ENCODE peak calls at places on chromosomes 12 and 14, in four cellular contexts. L is HT-29; W is fibroblast of lung; S is stimulated activated CD8-positive, alpha-beta memory T cell treated with anti-CD3 and anti-CD28 coated beads, Interleukin-2, amount 100 ng/mL, for 48 hours. C is an unnamed sample.

GRCh38 chr14:70254476-70254961 is 65.8 kb upstream of the SLC8A3 start:
- DNase-seq in L (peak), W (peak), S (no peak), C (no peak)

GRCh38 chr12:128056299-128056885 is 210.6 kb upstream of the TMEM132C start:
- DNase-seq in L (no peak), W (no peak), S (no peak), C (no peak)

GRCh38 chr14:68703093-68703492 is 89.8 kb downstream of the ZFP36L1 start:
- DNase-seq in L (no peak), W (peak), S (no peak), C (no peak)

GRCh38 chr14:75457648-75458165 is 29.9 kb downstream of the JDP2 start:
- DNase-seq in L (no peak), W (no peak), S (no peak), C (no peak)

GRCh38 chr14:73026243-73026844 is 562 bp downstream of the ZFYVE1 start:
- DNase-seq in L (no peak), W (no peak), S (no peak), C (no peak)

GRCh38 chr12:65584041-65584440 is 240.2 kb upstream of the HMGA2 start:
- DNase-seq in L (no peak), W (no peak), S (no peak), C (no peak)

GRCh38 chr12:32419520-32419960 is 20.2 kb downstream of the FGD4 start:
- DNase-seq in L (no peak), W (peak), S (no peak), C (no peak)

GRCh38 chr14:61861320-61861865 is 99.2 kb downstream of the SNAPC1 start:
- DNase-seq in L (no peak), W (no peak), S (no peak), C (no peak)

GRCh38 chr12:78392918-78393317 is 471.7 kb upstream of the SYT1 start:
- DNase-seq in L (peak), W (peak), S (no peak), C (no peak)

GRCh38 chr14:99602054-99602787 is 1.8 kb downstream of the CCDC85C start:
- DNase-seq in L (peak), W (peak), S (no peak), C (no peak)

GRCh38 chr12:98453070-98453469 is 62.3 kb upstream of the TMPO start:
- DNase-seq in L (no peak), W (peak), S (no peak), C (no peak)